ENCODE peak calls at places on chromosomes 6 and 20, in five cellular contexts. B, O, C, N and U are unnamed samples.

GRCh38 chr6:3283641-3284435 is 25.1 kb downstream of the PSMG4 start:
- DNase-seq in B (no peak), O (no peak), C (no peak), N (no peak), U (no peak)

GRCh38 chr6:105798057-105798456 is 288.1 kb upstream of the PRDM1 start:
- DNase-seq in B (no peak), O (no peak), C (no peak), N (no peak), U (no peak)

GRCh38 chr6:54992789-54993188 is 146.2 kb downstream of the FAM83B start:
- DNase-seq in B (no peak), O (no peak), C (no peak), N (no peak), U (no peak)

GRCh38 chr6:170279977-170280688 is 10.7 kb downstream of the DLL1 start:
- DNase-seq in B (no peak), O (no peak), C (peak; percentile 62), N (peak; percentile 78), U (no peak)

GRCh38 chr6:27617046-27617687 is 144.3 kb upstream of the ZNF184 start:
- DNase-seq in B (no peak), O (no peak), C (peak; percentile 19), N (no peak), U (no peak)

GRCh38 chr6:87393026-87393622 is 14.6 kb upstream of the CFAP206 start:
- DNase-seq in B (no peak), O (no peak), C (peak; percentile 37), N (peak; percentile 41), U (no peak)

GRCh38 chr6:139970591-139970991 is 596.1 kb upstream of the CITED2 start:
- DNase-seq in B (no peak), O (no peak), C (no peak), N (no peak), U (no peak)

GRCh38 chr20:46715292-46715756 is 5.9 kb downstream of the SLC2A10 start:
- DNase-seq in B (peak; percentile 54), O (no peak), C (no peak), N (no peak), U (no peak)

GRCh38 chr6:141105481-141105880 is 1027.2 kb upstream of the GJE1 start:
- DNase-seq in B (no peak), O (no peak), C (peak; percentile 21), N (no peak), U (no peak)

GRCh38 chr6:111540971-111541719 is 58.1 kb upstream of the REV3L start:
- DNase-seq in B (no peak), O (no peak), C (no peak), N (no peak), U (no peak)

GRCh38 chr6:44575644-44576043 is 188.1 kb downstream of the CDC5L start:
- DNase-seq in B (no peak), O (no peak), C (no peak), N (no peak), U (no peak)

GRCh38 chr20:56988446-56988845 is 278.0 kb downstream of the BMP7 start:
- DNase-seq in B (no peak), O (no peak), C (no peak), N (no peak), U (no peak)

GRCh38 chr20:63873477-63873971 is 8.5 kb downstream of the TPD52L2 start:
- DNase-seq in B (no peak), O (no peak), C (no peak), N (no peak), U (no peak)

GRCh38 chr20:33675127-33675954 is 1.1 kb upstream of the NECAB3 start:
- DNase-seq in B (no peak), O (no peak), C (no peak), N (no peak), U (no peak)

GRCh38 chr20:47338131-47338628 is 18.3 kb downstream of the ZMYND8 start:
- DNase-seq in B (no peak), O (no peak), C (no peak), N (no peak), U (no peak)

GRCh38 chr6:21459646-21460045 is 133.9 kb upstream of the SOX4 start:
- DNase-seq in B (no peak), O (no peak), C (no peak), N (no peak), U (no peak)

GRCh38 chr20:7798176-7798575 is 142.1 kb downstream of the HAO1 start:
- DNase-seq in B (no peak), O (no peak), C (no peak), N (no peak), U (no peak)

GRCh38 chr6:159989882-159990480 is 21.1 kb downstream of the IGF2R start:
- DNase-seq in B (no peak), O (no peak), C (no peak), N (no peak), U (no peak)

GRCh38 chr20:25295386-25296093 is 47.7 kb downstream of the PYGB start:
- DNase-seq in B (no peak), O (no peak), C (no peak), N (no peak), U (no peak)

GRCh38 chr6:21900730-21901129 is 307.2 kb downstream of the SOX4 start:
- DNase-seq in B (peak; percentile 60), O (no peak), C (no peak), N (no peak), U (no peak)

GRCh38 chr6:12403946-12404647 is 113.9 kb downstream of the EDN1 start:
- DNase-seq in B (no peak), O (no peak), C (no peak), N (no peak), U (no peak)

GRCh38 chr6:129748901-129749748 is 39.1 kb upstream of the ARHGAP18 start:
- DNase-seq in B (no peak), O (no peak), C (no peak), N (no peak), U (no peak)

GRCh38 chr20:53688085-53688484 is 94.4 kb upstream of the ZNF217 start:
- DNase-seq in B (no peak), O (no peak), C (no peak), N (no peak), U (no peak)

GRCh38 chr20:36856691-36857635 is 19.0 kb upstream of the TLDC2 start:
- DNase-seq in B (no peak), O (no peak), C (no peak), N (peak; percentile 27), U (peak; percentile 24)

GRCh38 chr6:7911345-7911725 is 747 bp upstream of the TXNDC5 start:
- DNase-seq in B (no peak), O (no peak), C (no peak), N (no peak), U (no peak)

GRCh38 chr6:35147101-35147885 is 6.2 kb upstream of the TCP11 start:
- DNase-seq in B (no peak), O (no peak), C (no peak), N (no peak), U (no peak)

GRCh38 chr6:4253604-4254211 is 118.3 kb upstream of the ECI2 start:
- DNase-seq in B (no peak), O (no peak), C (peak; percentile 4), N (no peak), U (no peak)

GRCh38 chr6:3361312-3362037 is 95.4 kb downstream of the SLC22A23 start:
- DNase-seq in B (no peak), O (no peak), C (no peak), N (no peak), U (no peak)

GRCh38 chr6:123716506-123716905 is 79.8 kb upstream of the TRDN start:
- DNase-seq in B (no peak), O (no peak), C (no peak), N (no peak), U (no peak)

GRCh38 chr20:58618694-58619540 is 32.2 kb upstream of the STX16 start:
- DNase-seq in B (no peak), O (no peak), C (no peak), N (no peak), U (no peak)